ENCODE peak calls at places on chromosomes 7 and 10, in four cellular contexts. O, T, Y and I are unnamed samples.

GRCh38 chr7:6577369-6578113 is at the start of gene ZDHHC4:
- DNase-seq in O (peak; percentile 79), T (peak; percentile 90), Y (peak; percentile 47), I (peak; percentile 28)

GRCh38 chr7:34603711-34604444 is 54.1 kb upstream of the NPSR1 start:
- DNase-seq in Y (no peak), T (no peak), O (no peak), I (no peak)

GRCh38 chr7:32948202-32948601 is 9.0 kb upstream of the FKBP9 start:
- DNase-seq in O (no peak), T (no peak), Y (no peak), I (no peak)

GRCh38 chr10:76303682-76304316 is 872.4 kb downstream of the LRMDA start:
- DNase-seq in O (no peak), T (no peak), Y (no peak), I (peak; percentile 20)

GRCh38 chr7:150721970-150722373 is 5.6 kb downstream of the GIMAP1 start:
- DNase-seq in T (no peak), Y (no peak), O (no peak), I (no peak)

GRCh38 chr10:44386546-44387052 is 1.7 kb upstream of the CXCL12 start:
- DNase-seq in T (no peak), O (no peak), Y (no peak), I (no peak)

GRCh38 chr10:14982744-14983143 is 23.6 kb downstream of the MEIG1 start:
- DNase-seq in O (no peak), T (no peak), Y (no peak), I (no peak)

GRCh38 chr7:18488047-18488446 is 7.5 kb upstream of the HDAC9 start:
- DNase-seq in T (no peak), Y (no peak), O (no peak), I (no peak)